ENCODE peak calls at places on chromosomes 6 and 20, in nine cellular contexts. P is neural progenitor cell, N is psoas muscle, U is astrocyte, H is breast epithelium, E is WERI-Rb-1, W is fibroblast of the aortic adventitia, J is spleen, K is kidney epithelial cell. X is an unnamed sample.

GRCh38 chr6:170129691-170130171 is 161.1 kb downstream of the DLL1 start:
- DNase-seq in P (no peak), N (peak), U (no peak), H (peak), E (no peak), W (no peak), J (peak), K (no peak), X (no peak)

GRCh38 chr6:124819340-124819739 is 142.9 kb upstream of the RNF217 start:
- DNase-seq in P (no peak), N (no peak), U (no peak), H (no peak), E (no peak), W (no peak), J (no peak), K (no peak), X (no peak)

GRCh38 chr6:33815854-33816253 is 12.1 kb upstream of the MLN start:
- DNase-seq in P (peak), N (no peak), U (no peak), H (no peak), E (peak), W (no peak), J (no peak), K (no peak), X (peak)

GRCh38 chr20:42441196-42441861 is 748.4 kb downstream of the PTPRT start:
- DNase-seq in P (no peak), N (no peak), U (no peak), H (no peak), E (no peak), W (no peak), J (no peak), K (no peak), X (no peak)

GRCh38 chr6:19472168-19472567 is 365.0 kb upstream of the ID4 start:
- DNase-seq in P (no peak), N (no peak), U (peak), H (no peak), E (no peak), W (peak), J (no peak), K (peak), X (peak)

GRCh38 chr20:43341541-43341940 is 116.2 kb upstream of the SRSF6 start:
- DNase-seq in P (no peak), N (no peak), U (no peak), H (no peak), E (no peak), W (peak), J (no peak), K (no peak), X (no peak)

GRCh38 chr6:8881663-8882062 is 446.3 kb upstream of the SLC35B3 start:
- DNase-seq in P (no peak), N (no peak), U (no peak), H (no peak), E (no peak), W (no peak), J (no peak), K (no peak), X (no peak)

GRCh38 chr6:34543421-34543820 is 12.7 kb downstream of the SPDEF start:
- DNase-seq in P (no peak), N (no peak), U (peak), H (no peak), E (no peak), W (peak), J (no peak), K (no peak), X (peak)

GRCh38 chr20:11626551-11626950 is 291.1 kb upstream of the BTBD3 start:
- DNase-seq in P (no peak), N (no peak), U (no peak), H (no peak), E (no peak), W (no peak), J (no peak), K (no peak), X (no peak)

GRCh38 chr6:113015249-113015648 is 668.1 kb downstream of the RFPL4B start:
- DNase-seq in P (no peak), N (no peak), U (peak), H (no peak), E (no peak), W (peak), J (no peak), K (no peak), X (peak)

GRCh38 chr6:141117869-141118268 is 1014.9 kb upstream of the GJE1 start:
- DNase-seq in P (no peak), N (no peak), U (peak), H (no peak), E (no peak), W (peak), J (no peak), K (no peak), X (no peak)

GRCh38 chr6:2623348-2623747 is 127.4 kb downstream of the MYLK4 start:
- DNase-seq in P (no peak), N (no peak), U (no peak), H (no peak), E (no peak), W (peak), J (no peak), K (no peak), X (no peak)

GRCh38 chr6:162907876-162908481 is 180.2 kb downstream of the PACRG start:
- DNase-seq in P (peak), N (no peak), U (peak), H (no peak), E (no peak), W (peak), J (no peak), K (no peak), X (peak)

GRCh38 chr6:8506123-8506522 is 70.8 kb upstream of the SLC35B3 start:
- DNase-seq in P (peak), N (no peak), U (no peak), H (no peak), E (no peak), W (no peak), J (no peak), K (no peak), X (no peak)

GRCh38 chr20:57393321-57394086 is 2.3 kb downstream of the RBM38 start:
- DNase-seq in P (no peak), N (peak), U (no peak), H (no peak), E (no peak), W (no peak), J (peak), K (no peak), X (no peak)

GRCh38 chr6:107304421-107305025 is 154.8 kb downstream of the PDSS2 start:
- DNase-seq in P (no peak), N (no peak), U (peak), H (no peak), E (no peak), W (no peak), J (no peak), K (peak), X (peak)

GRCh38 chr6:169899481-169900145 is 148.2 kb downstream of the ERMARD start:
- DNase-seq in P (no peak), N (no peak), U (no peak), H (no peak), E (no peak), W (no peak), J (no peak), K (no peak), X (no peak)

GRCh38 chr6:32045811-32046449 is 7.7 kb downstream of the CYP21A2 start:
- DNase-seq in P (no peak), N (no peak), U (no peak), H (no peak), E (no peak), W (peak), J (peak), K (no peak), X (no peak)

GRCh38 chr20:25992146-25992545 is 295.5 kb upstream of the ZNF337 start:
- DNase-seq in P (peak), N (no peak), U (no peak), H (no peak), E (peak), W (no peak), J (no peak), K (no peak), X (no peak)

GRCh38 chr6:30861257-30862048 is 22.9 kb upstream of the DDR1 start:
- DNase-seq in P (no peak), N (no peak), U (no peak), H (no peak), E (no peak), W (no peak), J (no peak), K (no peak), X (no peak)

GRCh38 chr6:158715330-158716311 is 65.8 kb downstream of the SYTL3 start:
- DNase-seq in P (no peak), N (no peak), U (no peak), H (no peak), E (no peak), W (no peak), J (no peak), K (no peak), X (no peak)

GRCh38 chr6:40948598-40948997 is 90.4 kb downstream of the UNC5CL start:
- DNase-seq in P (no peak), N (no peak), U (no peak), H (no peak), E (no peak), W (no peak), J (no peak), K (no peak), X (peak)

GRCh38 chr6:24154121-24154520 is 28.1 kb downstream of the NRSN1 start:
- DNase-seq in P (no peak), N (no peak), U (peak), H (no peak), E (no peak), W (peak), J (no peak), K (peak), X (peak)

GRCh38 chr6:129667621-129668020 is 42.4 kb downstream of the ARHGAP18 start:
- DNase-seq in P (no peak), N (no peak), U (peak), H (no peak), E (no peak), W (peak), J (no peak), K (no peak), X (no peak)

GRCh38 chr6:101129851-101130250 is 248.7 kb upstream of the ASCC3 start:
- DNase-seq in P (no peak), N (no peak), U (no peak), H (no peak), E (no peak), W (no peak), J (no peak), K (no peak), X (no peak)

GRCh38 chr20:17465236-17465635 is 65.9 kb downstream of the BFSP1 start:
- DNase-seq in P (no peak), N (no peak), U (no peak), H (no peak), E (no peak), W (no peak), J (no peak), K (no peak), X (no peak)

GRCh38 chr20:37726321-37726720 is 32.5 kb downstream of the CTNNBL1 start:
- DNase-seq in P (no peak), N (no peak), U (no peak), H (no peak), E (no peak), W (peak), J (no peak), K (no peak), X (no peak)

GRCh38 chr6:98641929-98642328 is 192.4 kb upstream of the POU3F2 start:
- DNase-seq in P (peak), N (no peak), U (peak), H (no peak), E (peak), W (no peak), J (no peak), K (no peak), X (no peak)

GRCh38 chr6:20455175-20456075 is 53.7 kb downstream of the E2F3 start:
- DNase-seq in P (no peak), N (no peak), U (no peak), H (no peak), E (no peak), W (peak), J (no peak), K (peak), X (peak)

GRCh38 chr20:64051033-64051452 is 1.6 kb upstream of the SOX18 start:
- DNase-seq in P (no peak), N (no peak), U (no peak), H (no peak), E (no peak), W (no peak), J (no peak), K (no peak), X (no peak)

GRCh38 chr6:34680802-34681515 is 15.6 kb downstream of the ILRUN start:
- DNase-seq in P (no peak), N (no peak), U (peak), H (no peak), E (no peak), W (peak), J (no peak), K (no peak), X (peak)

GRCh38 chr6:170223718-170224693 is 66.9 kb downstream of the DLL1 start:
- DNase-seq in P (no peak), N (no peak), U (no peak), H (no peak), E (no peak), W (no peak), J (peak), K (no peak), X (no peak)

GRCh38 chr20:40317156-40317790 is 371.8 kb downstream of the MAFB start:
- DNase-seq in P (no peak), N (no peak), U (no peak), H (peak), E (no peak), W (no peak), J (no peak), K (no peak), X (no peak)

GRCh38 chr6:3919130-3919628 is 70.0 kb downstream of the FAM50B start:
- DNase-seq in P (no peak), N (peak), U (no peak), H (no peak), E (no peak), W (peak), J (no peak), K (peak), X (no peak)

GRCh38 chr6:47267301-47267700 is 42.4 kb downstream of the TNFRSF21 start:
- DNase-seq in P (no peak), N (no peak), U (peak), H (no peak), E (no peak), W (no peak), J (no peak), K (no peak), X (no peak)

GRCh38 chr6:106823732-106824351 is 150.7 kb downstream of the CD24 start:
- DNase-seq in P (no peak), N (no peak), U (no peak), H (no peak), E (no peak), W (no peak), J (no peak), K (no peak), X (no peak)

GRCh38 chr6:52160468-52161104 is 25.6 kb upstream of the IL17A start:
- DNase-seq in P (no peak), N (no peak), U (no peak), H (no peak), E (no peak), W (no peak), J (no peak), K (no peak), X (no peak)

GRCh38 chr6:117290173-117290834 is 24.9 kb downstream of the VGLL2 start:
- DNase-seq in P (no peak), N (no peak), U (no peak), H (no peak), E (no peak), W (no peak), J (no peak), K (no peak), X (no peak)

GRCh38 chr20:34892671-34893070 is 16.3 kb downstream of the ACSS2 start:
- DNase-seq in P (no peak), N (no peak), U (no peak), H (no peak), E (no peak), W (no peak), J (no peak), K (no peak), X (no peak)

GRCh38 chr6:116536216-116536621 is 9.3 kb downstream of the TRAPPC3L start:
- DNase-seq in P (peak), N (no peak), U (peak), H (no peak), E (peak), W (peak), J (no peak), K (peak), X (peak)

GRCh38 chr6:127083231-127084015 is 35.0 kb upstream of the RSPO3 start:
- DNase-seq in P (no peak), N (no peak), U (no peak), H (no peak), E (no peak), W (no peak), J (no peak), K (no peak), X (no peak)
- TF ChIP-seq CTCF in P (no peak), N (no peak), U (no peak), H (no peak), E (no peak), W (no peak), J (no peak), K (no peak), X (no peak)

DNA sequence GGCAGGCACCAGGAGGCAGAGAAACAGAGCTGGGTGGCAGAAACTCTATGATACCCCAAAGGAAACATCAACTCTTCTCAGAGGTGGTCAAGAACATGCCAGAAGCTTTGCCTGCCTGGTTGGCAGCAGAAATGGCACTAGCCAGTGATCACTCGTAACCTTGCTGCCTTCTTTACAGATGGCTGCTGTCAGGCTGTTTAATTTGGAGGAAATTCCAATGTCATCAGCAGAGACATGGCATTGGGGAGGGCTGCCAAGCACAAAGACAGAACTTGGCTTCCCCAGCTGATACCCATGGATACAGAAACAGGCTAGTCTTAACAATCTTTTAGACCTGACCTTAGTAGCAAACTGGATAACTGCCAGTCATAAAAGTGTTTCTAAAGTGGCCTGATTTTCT is 153.6 kb downstream of the GMPR start:
- DNase-seq in P (no peak), N (no peak), U (no peak), H (no peak), E (no peak), W (peak), J (no peak), K (no peak), X (no peak)
- H3K4me3 ChIP-seq in P (no peak), N (no peak), U (no peak), H (no peak), E (no peak), W (no peak), J (no peak), K (no peak), X (no peak)

DNA sequence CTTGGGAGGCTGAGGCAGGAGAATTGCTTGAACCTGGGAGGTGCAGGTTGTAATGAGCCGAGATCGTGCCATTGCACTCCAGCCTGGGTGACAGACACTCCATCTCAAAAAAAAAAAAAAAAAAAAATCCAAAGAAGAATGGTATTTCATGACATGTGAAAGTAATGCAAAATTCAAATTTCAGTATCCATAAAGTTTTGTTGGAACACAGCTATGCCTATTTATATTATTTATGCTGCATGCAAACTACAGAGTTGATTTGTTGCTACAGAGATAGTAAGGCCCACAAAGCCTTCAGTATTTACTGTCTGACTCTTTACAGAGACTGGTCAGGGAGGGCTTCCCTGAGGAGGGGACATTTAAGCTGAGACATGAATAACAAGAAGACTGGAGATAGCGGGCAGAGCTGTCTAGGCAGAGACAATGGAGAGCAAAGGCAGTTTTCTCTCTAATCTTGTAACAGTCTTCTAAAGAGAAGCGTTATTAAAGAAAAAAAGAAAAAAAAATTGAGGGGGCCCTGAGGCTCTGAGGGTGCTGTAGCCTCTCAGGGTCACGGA is 2.7 kb upstream of the SLC9A8 start:
- DNase-seq in P (no peak), N (no peak), U (no peak), H (no peak), E (no peak), W (no peak), J (no peak), K (no peak), X (no peak)
- TF ChIP-seq CTCF in P (no peak), N (no peak), U (no peak), H (no peak), E (no peak), W (no peak), J (no peak), K (no peak), X (no peak)

DNA sequence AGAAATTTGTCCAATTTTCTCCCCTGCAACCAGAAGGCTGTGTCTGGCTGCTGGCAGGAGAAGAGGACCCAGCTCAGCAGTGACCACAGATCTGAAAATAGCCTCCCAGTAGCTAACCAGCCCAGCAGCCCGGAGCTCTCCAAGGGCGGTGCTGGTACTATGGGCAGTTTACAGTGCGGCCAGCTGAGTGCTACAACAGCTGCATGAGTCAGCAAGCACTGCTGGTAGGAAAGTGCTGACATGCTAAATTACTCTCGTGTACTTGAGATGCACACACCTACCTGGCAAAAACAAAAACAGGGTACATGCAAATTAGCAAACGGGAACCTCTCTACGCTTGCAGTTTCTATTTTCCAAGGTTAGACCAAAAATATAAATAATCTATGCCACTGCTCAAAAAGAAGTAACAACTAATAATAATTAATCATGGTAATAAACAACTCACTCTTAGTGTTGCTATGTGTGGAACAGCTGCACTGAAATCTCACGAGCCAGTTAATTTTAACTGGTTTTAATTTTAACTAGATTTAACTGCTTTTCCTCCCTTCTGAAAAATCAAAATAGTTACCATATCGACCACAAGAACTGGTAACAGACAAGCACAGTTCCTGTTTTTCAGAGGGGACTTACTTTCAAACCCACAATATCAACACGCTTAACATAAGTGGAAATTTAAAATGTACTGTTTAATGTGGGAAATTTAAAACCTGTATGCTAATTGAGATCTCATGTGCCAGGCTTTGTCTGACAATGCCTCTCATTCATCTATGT is 10.8 kb downstream of the BACH2 start:
- DNase-seq in P (peak), N (peak), U (peak), H (peak), E (no peak), W (peak), J (peak), K (peak), X (peak)
- H3K4me3 ChIP-seq in P (no peak), N (peak), U (peak), H (no peak), E (no peak), W (no peak), J (peak), K (no peak), X (no peak)

GRCh38 chr20:47543006-47543431 is 41.3 kb downstream of the NCOA3 start:
- DNase-seq in P (peak), N (no peak), U (peak), H (no peak), E (no peak), W (peak), J (no peak), K (no peak), X (peak)

GRCh38 chr20:47544852-47545251 is 43.2 kb downstream of the NCOA3 start:
- DNase-seq in P (no peak), N (no peak), U (peak), H (no peak), E (no peak), W (peak), J (no peak), K (no peak), X (peak)

GRCh38 chr20:47544240-47544639 is 42.6 kb downstream of the NCOA3 start:
- DNase-seq in P (no peak), N (no peak), U (peak), H (no peak), E (no peak), W (peak), J (no peak), K (peak), X (peak)

GRCh38 chr20:47540443-47541354 is 39.0 kb downstream of the NCOA3 start:
- DNase-seq in P (no peak), N (no peak), U (no peak), H (no peak), E (no peak), W (no peak), J (no peak), K (no peak), X (peak)

GRCh38 chr20:47541355-47541922 is 39.8 kb downstream of the NCOA3 start:
- DNase-seq in P (no peak), N (no peak), U (no peak), H (no peak), E (no peak), W (no peak), J (no peak), K (no peak), X (no peak)
- TF ChIP-seq CTCF in P (no peak), N (no peak), U (no peak), H (no peak), E (no peak), W (no peak), J (no peak), K (no peak), X (no peak)

X was measured in fibroblast of mammary gland.